ENCODE peak calls at places on chromosomes 7 and 10, in seven cellular contexts. N is thoracic aorta, L is NCI-H460, I is fibroblast of the conjunctiva, C is posterior cingulate gyrus, U is iris pigment epithelial cell, T is GM12865. K is an unnamed sample.

GRCh38 chr7:132102942-132103341 is 473.3 kb downstream of the PLXNA4 start:
- DNase-seq in N (no peak), L (no peak), I (no peak), C (no peak), U (no peak), T (no peak), K (no peak)

GRCh38 chr7:13603661-13604060 is 385.8 kb downstream of the ETV1 start:
- DNase-seq in N (no peak), L (no peak), I (no peak), C (no peak), U (no peak), T (no peak), K (no peak)

GRCh38 chr10:126331101-126331500 is 57.2 kb downstream of the ADAM12 start:
- DNase-seq in N (no peak), L (no peak), I (no peak), C (no peak), U (peak; percentile 17), T (no peak), K (no peak)

GRCh38 chr10:86373251-86373650 is 6.7 kb upstream of the GRID1 start:
- DNase-seq in N (no peak), L (no peak), I (no peak), C (no peak), U (no peak), T (no peak), K (no peak)

GRCh38 chr10:62662471-62662870 is 142.0 kb upstream of the ADO start:
- DNase-seq in N (no peak), L (no peak), I (no peak), C (no peak), U (no peak), T (no peak), K (no peak)

GRCh38 chr7:122893486-122893885 is 7.2 kb upstream of the CADPS2 start:
- DNase-seq in N (no peak), L (no peak), I (no peak), C (no peak), U (no peak), T (no peak), K (no peak)

GRCh38 chr7:55046582-55047347 is 27.9 kb downstream of the EGFR start:
- DNase-seq in N (no peak), L (no peak), I (no peak), C (no peak), U (no peak), T (no peak), K (no peak)

GRCh38 chr7:28747404-28747803 is 210.7 kb downstream of the TRIL start:
- DNase-seq in N (no peak), L (no peak), I (no peak), C (no peak), U (no peak), T (no peak), K (no peak)

GRCh38 chr7:103915958-103916357 is 73.5 kb downstream of the RELN start:
- DNase-seq in N (no peak), L (peak; percentile 31), I (no peak), C (no peak), U (peak; percentile 40), T (no peak), K (peak; percentile 65)

K was measured in brain microvascular endothelial cell.